ENCODE peak calls at places on chromosomes 13 and 19, in ten cellular contexts. F is astrocyte of the spinal cord, V is lower leg skin, S is spleen, T is ELR, D is A172, K is T-helper 17 cell, I is HFFc6, E is cardiac muscle cell, L is mesothelial cell of epicardium. U is an unnamed sample.

GRCh38 chr13:75482070-75482819 is at the start of gene TBC1D4:
- DNase-seq in T (peak; percentile 92), E (peak; percentile 96), D (peak; percentile 81), S (peak; percentile 92), K (peak; percentile 20), I (peak; percentile 88), V (peak; percentile 96), F (peak; percentile 96), L (peak; percentile 58), U (peak; percentile 68)

GRCh38 chr19:17737690-17738153 is 13.6 kb upstream of the FCHO1 start:
- DNase-seq in E (no peak), I (peak; percentile 6), V (no peak), S (no peak), K (no peak), L (no peak), D (peak; percentile 37), F (peak; percentile 21), T (peak; percentile 53), U (no peak)

GRCh38 chr19:7879102-7879770 is 5.0 kb upstream of the PRR36 start:
- DNase-seq in L (no peak), E (no peak), S (no peak), I (no peak), T (no peak), D (no peak), V (no peak), F (no peak), K (no peak), U (no peak)

GRCh38 chr13:99975626-99976025 is 4.1 kb upstream of the ZIC5 start:
- DNase-seq in E (no peak), I (no peak), F (no peak), T (no peak), S (no peak), L (no peak), K (no peak), V (no peak), D (no peak), U (no peak)

GRCh38 chr19:1037553-1038115 is 2.3 kb upstream of the ABCA7 start:
- DNase-seq in I (no peak), V (no peak), S (peak; percentile 87), K (no peak), F (no peak), E (no peak), D (no peak), L (no peak), T (no peak), U (no peak)

GRCh38 chr13:40408602-40409001 is 257.8 kb downstream of the FOXO1 start:
- DNase-seq in F (peak; percentile 22), E (no peak), L (no peak), K (no peak), D (peak; percentile 80), I (peak; percentile 69), S (no peak), T (peak; percentile 86), V (no peak), U (no peak)

GRCh38 chr19:1422360-1422759 is 15.0 kb downstream of the DAZAP1 start:
- DNase-seq in D (no peak), L (no peak), S (no peak), V (no peak), T (no peak), F (no peak), E (no peak), I (no peak), K (no peak), U (no peak)

GRCh38 chr13:101785858-101786257 is 333.4 kb downstream of the ITGBL1 start:
- DNase-seq in D (peak; percentile 61), E (peak; percentile 61), S (no peak), F (peak; percentile 41), L (no peak), I (peak; percentile 17), V (no peak), K (no peak), T (peak; percentile 60), U (peak; percentile 4)

GRCh38 chr19:57305056-57305455 is 15.2 kb upstream of the ZNF543 start:
- DNase-seq in I (no peak), E (no peak), K (no peak), L (no peak), T (no peak), F (peak; percentile 16), S (no peak), V (no peak), D (no peak), U (no peak)

GRCh38 chr13:113862766-113863510 is 938 bp downstream of the GAS6 start:
- DNase-seq in E (peak; percentile 49), T (peak; percentile 46), S (no peak), K (no peak), I (no peak), D (no peak), L (no peak), V (peak; percentile 92), F (peak; percentile 32), U (peak; percentile 47)

GRCh38 chr13:36163809-36164308 is 32.7 kb upstream of the DCLK1 start:
- DNase-seq in F (peak; percentile 99), K (no peak), I (peak; percentile 15), S (no peak), L (no peak), E (peak; percentile 57), V (peak; percentile 87), T (peak; percentile 40), D (peak; percentile 6), U (no peak)

GRCh38 chr13:114053026-114053425 is 79.2 kb upstream of the C13orf46 start:
- DNase-seq in I (peak; percentile 51), L (no peak), E (no peak), K (no peak), D (peak; percentile 68), T (peak; percentile 84), S (no peak), F (peak; percentile 86), V (no peak), U (no peak)

GRCh38 chr13:98771838-98772611 is 19.6 kb upstream of the SLC15A1 start:
- DNase-seq in E (no peak), D (no peak), I (no peak), F (no peak), S (no peak), L (no peak), V (no peak), T (no peak), K (no peak), U (no peak)

GRCh38 chr19:32404213-32404938 is 1.2 kb upstream of the DPY19L3 start:
- DNase-seq in T (peak; percentile 3), F (no peak), S (peak; percentile 81), I (no peak), L (no peak), V (no peak), D (no peak), E (no peak), K (no peak), U (no peak)

GRCh38 chr13:91904597-91904996 is 506.2 kb downstream of the GPC5 start:
- DNase-seq in F (peak; percentile 7), T (no peak), L (no peak), S (no peak), K (no peak), D (peak; percentile 2), V (no peak), E (no peak), I (no peak), U (no peak)

GRCh38 chr19:2775556-2776430 is 7.3 kb downstream of the SGTA start:
- DNase-seq in K (peak; percentile 35), S (peak; percentile 88), E (no peak), L (no peak), T (peak; percentile 76), V (no peak), D (peak; percentile 65), F (peak; percentile 50), I (no peak), U (no peak)

GRCh38 chr13:93398167-93398566 is 171.6 kb downstream of the GPC6 start:
- DNase-seq in S (no peak), K (no peak), E (no peak), D (no peak), V (no peak), I (no peak), T (no peak), F (no peak), L (no peak), U (no peak)

GRCh38 chr19:39671739-39672363 is 16.1 kb downstream of the LGALS16 start:
- DNase-seq in I (peak; percentile 38), D (peak; percentile 59), L (no peak), V (no peak), S (no peak), E (peak; percentile 67), F (peak; percentile 20), K (peak; percentile 30), T (peak; percentile 63), U (peak; percentile 42)

GRCh38 chr19:56603829-56604228 is 8.7 kb downstream of the ZNF71 start:
- DNase-seq in S (no peak), T (no peak), E (no peak), V (no peak), L (no peak), D (no peak), F (no peak), I (no peak), K (no peak), U (no peak)

GRCh38 chr13:98775844-98776598 is 23.5 kb upstream of the SLC15A1 start:
- DNase-seq in T (peak; percentile 96), E (no peak), L (no peak), K (no peak), I (peak; percentile 85), F (peak; percentile 62), V (peak; percentile 74), S (no peak), D (peak; percentile 94), U (no peak)

GRCh38 chr13:48857576-48857975 is 118.1 kb upstream of the FNDC3A start:
- DNase-seq in D (no peak), S (no peak), F (no peak), T (no peak), I (no peak), E (no peak), K (no peak), L (no peak), V (no peak), U (no peak)

GRCh38 chr19:8208710-8209110 is 460 bp upstream of the CERS4 start:
- DNase-seq in D (no peak), I (no peak), S (no peak), V (peak; percentile 93), E (no peak), K (no peak), T (no peak), L (peak; percentile 75), F (no peak), U (no peak)

GRCh38 chr19:2578911-2579677 is 103.2 kb downstream of the GADD45B start:
- DNase-seq in L (peak; percentile 74), F (peak; percentile 95), D (peak; percentile 98), V (peak; percentile 97), K (peak; percentile 37), I (peak; percentile 89), S (peak; percentile 93), T (peak; percentile 92), E (peak; percentile 89), U (no peak)

GRCh38 chr19:48752511-48753365 is at the start of gene FUT1:
- DNase-seq in F (no peak), E (peak; percentile 60), K (no peak), D (peak; percentile 46), I (no peak), V (peak; percentile 91), L (peak; percentile 80), S (peak; percentile 89), T (peak; percentile 67), U (peak; percentile 74)

GRCh38 chr13:60397693-60398437 is 845 bp downstream of the TDRD3 start:
- DNase-seq in E (peak; percentile 75), D (peak; percentile 37), T (peak; percentile 69), L (no peak), I (peak; percentile 52), K (peak; percentile 19), V (peak; percentile 91), S (peak; percentile 93), F (peak; percentile 80), U (peak; percentile 51)

GRCh38 chr19:42350417-42350816 is 25.0 kb downstream of the MEGF8 start:
- DNase-seq in V (no peak), I (no peak), E (no peak), L (no peak), D (no peak), F (no peak), T (no peak), S (no peak), K (no peak), U (no peak)

GRCh38 chr19:47255947-47256687 is at the start of gene CCDC9:
- DNase-seq in T (peak; percentile 96), D (peak; percentile 76), E (peak; percentile 97), F (peak; percentile 97), I (peak; percentile 95), L (peak; percentile 92), S (peak; percentile 99), V (peak; percentile 99), K (peak; percentile 83), U (no peak)

GRCh38 chr19:18020212-18021067 is 12.5 kb downstream of the ARRDC2 start:
- DNase-seq in K (no peak), I (no peak), L (no peak), V (peak; percentile 98), D (peak; percentile 35), E (no peak), S (peak; percentile 86), F (peak; percentile 42), T (peak; percentile 34), U (no peak)